ENCODE peak calls at places on chromosomes 7 and 10, in four cellular contexts. One of them, this sample, is unnamed.

GRCh38 chr10:122073508-122073907 is 84.5 kb downstream of the TACC2 start:
- DNase-seq in GM12891: no peak
- DNase-seq in left kidney: no peak
- DNase-seq in endothelial cell: no peak
- DNase-seq in this sample: no peak

GRCh38 chr10:77180794-77181193 is 456.8 kb downstream of the KCNMA1 start:
- DNase-seq in GM12891: no peak
- DNase-seq in endothelial cell: no peak
- DNase-seq in left kidney: no peak
- DNase-seq in this sample: no peak

GRCh38 chr10:122671355-122671754 is 28.3 kb downstream of the C10orf120 start:
- DNase-seq in endothelial cell: no peak
- DNase-seq in left kidney: no peak
- DNase-seq in GM12891: no peak
- DNase-seq in this sample: no peak

GRCh38 chr10:114024876-114025609 is 18.6 kb upstream of the ADRB1 start:
- DNase-seq in left kidney: no peak
- DNase-seq in endothelial cell: no peak
- DNase-seq in GM12891: no peak
- DNase-seq in this sample: no peak

GRCh38 chr7:76048668-76048988 is 722 bp downstream of the MDH2 start:
- DNase-seq in endothelial cell: peak; percentile 17
- DNase-seq in left kidney: no peak
- DNase-seq in GM12891: peak; percentile 62
- DNase-seq in this sample: no peak

GRCh38 chr7:44163591-44163990 is 22.5 kb upstream of the MYL7 start:
- DNase-seq in endothelial cell: no peak
- DNase-seq in GM12891: no peak
- DNase-seq in left kidney: peak; percentile 46
- DNase-seq in this sample: no peak

GRCh38 chr7:2403718-2404648 is 572 bp downstream of the CHST12 start:
- DNase-seq in endothelial cell: peak; percentile 51
- DNase-seq in GM12891: no peak
- DNase-seq in left kidney: peak; percentile 42
- DNase-seq in this sample: peak; percentile 74

GRCh38 chr10:88271736-88272135 is 311.4 kb downstream of the RNLS start:
- DNase-seq in endothelial cell: no peak
- DNase-seq in GM12891: no peak
- DNase-seq in left kidney: no peak
- DNase-seq in this sample: no peak

GRCh38 chr7:16079723-16080122 is 341.6 kb downstream of the CRPPA start:
- DNase-seq in endothelial cell: no peak
- DNase-seq in GM12891: no peak
- DNase-seq in left kidney: no peak
- DNase-seq in this sample: no peak